ENCODE peak calls at places on chromosomes 1 and 21, in ten cellular contexts. G is breast epithelium; S is small intestine; V is neuronal stem cell; R is OCI-LY7; D is CD4-positive, alpha-beta T cell; M is IMR-90; O is PC-9; U is CD8-positive, alpha-beta T cell; T is prostate gland. K is an unnamed sample.

GRCh38 chr1:223678841-223679240 is 13.3 kb upstream of the CAPN8 start:
- DNase-seq in V (no peak), O (no peak), R (no peak), S (no peak), T (no peak), M (no peak), D (no peak), U (no peak), G (no peak), K (no peak)

GRCh38 chr1:116909511-116910378 is at the start of gene PTGFRN:
- DNase-seq in S (peak; percentile 63), U (peak; percentile 49), R (no peak), D (peak; percentile 2), M (peak; percentile 6), O (peak; percentile 53), T (peak; percentile 64), V (peak; percentile 67), G (peak; percentile 72), K (peak; percentile 76)

GRCh38 chr21:44738621-44739020 is 27.2 kb upstream of the TSPEAR start:
- DNase-seq in U (no peak), O (no peak), V (no peak), M (no peak), S (no peak), T (no peak), D (no peak), R (no peak), G (no peak), K (no peak)

GRCh38 chr1:10696977-10697376 is 99.5 kb downstream of the CASZ1 start:
- DNase-seq in V (no peak), T (no peak), G (no peak), S (no peak), M (peak; percentile 23), U (no peak), D (no peak), R (no peak), O (no peak), K (peak; percentile 80)

GRCh38 chr1:41783189-41783639 is 135.5 kb downstream of the HIVEP3 start:
- DNase-seq in T (peak; percentile 69), V (no peak), R (no peak), G (no peak), O (peak; percentile 87), U (no peak), D (no peak), S (no peak), M (peak; percentile 85), K (peak; percentile 53)

GRCh38 chr1:42742617-42743301 is 2.7 kb upstream of the CLDN19 start:
- DNase-seq in V (no peak), R (no peak), G (no peak), S (no peak), O (no peak), M (no peak), U (no peak), D (no peak), T (no peak), K (no peak)

GRCh38 chr1:76781447-76781846 is 85.8 kb upstream of the ST6GALNAC5 start:
- DNase-seq in T (no peak), G (no peak), D (no peak), O (no peak), S (no peak), V (no peak), M (no peak), U (no peak), R (no peak), K (no peak)

GRCh38 chr21:17463441-17463840 is 49.4 kb upstream of the CXADR start:
- DNase-seq in S (no peak), T (no peak), R (no peak), V (no peak), D (no peak), U (no peak), O (no peak), M (peak; percentile 97), G (no peak), K (peak; percentile 68)

GRCh38 chr1:117368116-117369108 is 1.2 kb downstream of the MAN1A2 start:
- DNase-seq in T (no peak), S (peak; percentile 48), V (no peak), G (no peak), M (peak; percentile 11), D (no peak), R (peak; percentile 63), U (no peak), O (peak; percentile 75), K (no peak)

GRCh38 chr21:44052071-44052829 is 40.1 kb downstream of the TRAPPC10 start:
- DNase-seq in S (no peak), D (no peak), U (no peak), T (peak; percentile 14), V (no peak), O (no peak), G (no peak), M (peak; percentile 22), R (no peak), K (peak; percentile 25)

GRCh38 chr1:45924736-45925135 is 121.3 kb downstream of the MAST2 start:
- DNase-seq in D (no peak), G (no peak), O (peak; percentile 90), R (no peak), V (no peak), M (peak; percentile 50), U (no peak), T (no peak), S (peak; percentile 71), K (no peak)

GRCh38 chr1:243917177-243917862 is 67.3 kb upstream of the AKT3 start:
- DNase-seq in V (peak; percentile 92), U (no peak), S (peak; percentile 9), O (peak; percentile 67), T (peak; percentile 11), G (no peak), D (no peak), M (peak; percentile 93), R (no peak), K (peak; percentile 22)
- H3K27ac ChIP-seq in V (peak overlapping the region; percentile 97), U (no peak overlapping the region), S (no peak overlapping the region), O (peak overlapping the region; percentile 80), T (peak overlapping the region; percentile 3), G (no peak overlapping the region), D (no peak overlapping the region), M (peak overlapping the region; percentile 27), R (no peak overlapping the region), K (peak overlapping the region; percentile 7)

GRCh38 chr1:107963009-107963408 is 2.0 kb downstream of the VAV3 start:
- DNase-seq in R (no peak), G (no peak), T (no peak), M (no peak), V (no peak), U (no peak), O (no peak), S (no peak), D (no peak), K (no peak)

GRCh38 chr1:107966550-107966949 is 1.6 kb upstream of the VAV3 start:
- DNase-seq in D (no peak), T (no peak), R (no peak), S (no peak), M (no peak), V (no peak), U (no peak), O (no peak), G (no peak), K (no peak)

GRCh38 chr1:107963601-107964396 is 1.2 kb downstream of the VAV3 start:
- DNase-seq in U (peak; percentile 68), M (no peak), O (no peak), T (peak; percentile 8), R (peak; percentile 70), G (no peak), S (no peak), V (no peak), D (peak; percentile 11), K (no peak)

GRCh38 chr1:107964397-107965111 is 426 bp downstream of the VAV3 start:
- DNase-seq in T (peak; percentile 22), O (no peak), G (no peak), S (peak; percentile 16), M (no peak), R (peak; percentile 46), U (peak; percentile 67), V (peak; percentile 15), D (no peak), K (no peak)

DNA sequence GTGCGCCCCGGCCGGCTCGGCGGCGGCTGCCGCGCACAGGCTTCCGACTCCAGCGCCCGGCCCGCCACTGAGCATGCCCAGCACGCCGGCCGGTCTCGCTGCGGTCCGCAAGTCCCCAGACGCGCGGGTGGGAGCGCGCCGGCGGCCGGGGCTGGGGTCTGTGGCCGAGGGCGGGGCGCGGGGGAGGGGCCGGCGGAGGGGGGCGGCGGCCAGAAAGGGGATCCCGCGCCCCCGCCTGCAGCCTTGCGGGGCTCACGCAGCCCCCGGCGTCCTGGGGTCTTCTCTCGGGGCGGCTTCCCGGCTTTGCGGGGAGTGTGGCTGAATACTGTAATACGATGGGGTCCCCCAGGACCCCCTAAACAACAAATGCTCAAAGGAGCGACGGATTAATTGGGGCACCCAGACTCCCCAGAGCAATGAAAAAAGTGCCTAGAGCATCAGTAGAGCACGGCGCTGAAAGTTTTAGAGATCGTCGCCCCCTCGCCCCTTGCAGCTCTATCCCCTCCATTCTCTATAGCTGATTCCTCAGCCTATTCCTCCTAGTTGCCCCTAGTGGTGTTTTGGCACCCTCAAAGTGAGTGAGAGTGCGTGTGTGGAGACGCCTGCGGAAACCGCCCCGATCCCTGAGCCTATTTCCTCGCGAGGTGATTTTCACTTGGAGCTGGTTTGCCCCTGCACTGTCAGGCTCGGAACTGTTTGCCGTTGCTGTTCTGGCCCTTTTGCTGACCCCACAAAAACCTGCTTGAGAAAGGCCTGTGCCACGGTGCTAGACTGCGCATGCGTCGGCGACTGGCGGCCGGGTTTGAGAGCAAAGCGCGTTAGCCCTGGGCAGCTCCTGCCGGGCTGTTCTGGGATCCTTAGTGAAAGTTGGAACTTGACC is at the start of gene VAV3:
- DNase-seq in U (peak; percentile 75), D (peak; percentile 29), O (no peak), R (peak; percentile 81), V (peak; percentile 84), S (peak; percentile 43), T (peak; percentile 22), G (no peak), M (peak; percentile 10), K (peak; percentile 81)
- H3K27ac ChIP-seq in U (peak within 1 kb of the TSS; percentile 74), D (peak within 1 kb of the TSS; percentile 48), O (no peak within 1 kb of the TSS), R (peak within 1 kb of the TSS; percentile 25), V (peak within 1 kb of the TSS; percentile 47), S (peak within 1 kb of the TSS; percentile 76), T (peak within 1 kb of the TSS; percentile 64), G (peak within 1 kb of the TSS; percentile 78), M (no peak within 1 kb of the TSS), K (no peak within 1 kb of the TSS)

DNA sequence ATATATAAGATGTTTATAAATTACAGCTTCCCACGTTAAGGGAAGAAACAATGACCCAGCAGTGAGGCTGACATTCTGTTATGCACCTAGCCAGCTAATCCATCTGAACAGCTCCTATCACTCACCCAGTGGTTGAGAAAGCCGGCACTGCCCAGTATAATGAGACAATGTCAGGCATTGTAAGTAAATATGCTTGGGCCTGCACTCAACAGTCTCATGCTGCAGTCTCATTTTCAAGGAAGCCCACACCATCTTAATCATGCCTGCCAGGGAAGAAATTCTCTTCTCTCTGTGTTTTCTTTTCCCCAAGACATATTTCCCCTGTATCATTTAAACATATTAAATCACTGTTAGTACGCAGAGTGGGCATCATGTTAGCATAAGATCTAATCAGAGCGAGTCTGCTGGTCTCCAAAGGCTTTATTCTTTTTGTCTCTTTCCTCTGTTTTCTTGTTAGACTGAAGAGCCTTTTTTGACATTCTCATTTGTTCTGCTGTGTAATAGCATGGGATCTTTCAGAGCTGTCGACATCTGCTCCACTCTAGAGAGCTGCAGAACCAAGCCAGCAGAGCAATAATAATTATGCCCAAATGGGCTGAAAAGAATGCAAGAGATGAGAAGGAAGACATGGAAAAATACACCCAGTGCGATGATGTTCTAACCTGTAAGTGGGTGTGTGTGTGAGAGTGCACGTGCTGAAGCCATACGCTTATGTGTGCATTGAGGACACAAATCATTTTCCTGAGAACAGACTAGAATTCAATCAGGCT is 67.6 kb upstream of the SLC22A15 start:
- DNase-seq in G (no peak), D (no peak), S (no peak), M (no peak), O (no peak), U (no peak), R (no peak), T (no peak), V (peak; percentile 15), K (no peak)
- H3K27ac ChIP-seq in G (no peak overlapping the region), D (no peak overlapping the region), S (no peak overlapping the region), M (no peak overlapping the region), O (no peak overlapping the region), U (no peak overlapping the region), R (no peak overlapping the region), T (no peak overlapping the region), V (no peak overlapping the region), K (no peak overlapping the region)

GRCh38 chr1:94542088-94542671 is 621 bp upstream of the F3 start:
- DNase-seq in D (no peak), S (peak; percentile 30), V (no peak), T (no peak), O (no peak), G (no peak), M (peak; percentile 83), R (no peak), U (no peak), K (peak; percentile 68)
- H3K27ac ChIP-seq in D (no peak overlapping the region), S (peak overlapping the region; percentile 92), V (no peak overlapping the region), T (peak overlapping the region; percentile 94), O (peak overlapping the region; percentile 80), G (peak overlapping the region; percentile 90), M (peak overlapping the region; percentile 80), R (no peak overlapping the region), U (no peak overlapping the region), K (peak overlapping the region; percentile 93)